ENCODE peak calls at places on chromosomes 16 and 17, in seven cellular contexts. O is GM03348, C is cardiac muscle cell, W is ascending aorta, Y is non-pigmented ciliary epithelial cell, N is pancreas, P is spleen. G is an unnamed sample.

GRCh38 chr16:852451-853185 is 52.1 kb upstream of the GNG13 start:
- DNase-seq in O (no peak), C (no peak), W (no peak), Y (no peak), N (no peak), P (no peak), G (no peak)

GRCh38 chr16:56817938-56818337 is 47.1 kb upstream of the SLC12A3 start:
- DNase-seq in O (no peak), C (no peak), W (no peak), Y (no peak), N (no peak), P (no peak), G (no peak)

GRCh38 chr17:57672205-57672632 is 72.9 kb downstream of the CCDC182 start:
- DNase-seq in O (peak; percentile 84), C (no peak), W (no peak), Y (no peak), N (no peak), P (peak; percentile 50), G (peak; percentile 35)

GRCh38 chr17:60442271-60443201 is 20.2 kb downstream of the CHCT1 start:
- DNase-seq in O (peak; percentile 48), C (no peak), W (no peak), Y (no peak), N (no peak), P (no peak), G (no peak)

GRCh38 chr17:38448208-38448776 is 20.0 kb downstream of the ARHGAP23 start:
- DNase-seq in O (no peak), C (no peak), W (no peak), Y (no peak), N (no peak), P (no peak), G (no peak)

GRCh38 chr17:37220609-37220953 is 155.2 kb upstream of the C17orf78 start:
- DNase-seq in O (peak; percentile 31), C (peak; percentile 38), W (no peak), Y (no peak), N (no peak), P (no peak), G (no peak)

GRCh38 chr17:29093090-29093871 is 50.3 kb downstream of the PIPOX start:
- DNase-seq in O (no peak), C (no peak), W (no peak), Y (no peak), N (no peak), P (no peak), G (no peak)

GRCh38 chr16:86680137-86680536 is 101.8 kb downstream of the FOXL1 start:
- DNase-seq in O (peak; percentile 76), C (no peak), W (no peak), Y (no peak), N (no peak), P (no peak), G (no peak)

GRCh38 chr17:55341432-55341831 is 76.7 kb downstream of the HLF start:
- DNase-seq in O (peak; percentile 63), C (no peak), W (no peak), Y (peak; percentile 45), N (no peak), P (no peak), G (no peak)

GRCh38 chr16:57993452-57993851 is 7.0 kb downstream of the ZNF319 start:
- DNase-seq in O (no peak), C (no peak), W (no peak), Y (no peak), N (peak; percentile 65), P (no peak), G (no peak)

GRCh38 chr17:3723556-3724372 is at the start of gene HASPIN:
- DNase-seq in O (peak; percentile 100), C (peak; percentile 97), W (peak; percentile 45), Y (no peak), N (peak; percentile 86), P (peak; percentile 97), G (peak; percentile 92)

GRCh38 chr16:54031107-54031760 is 255.4 kb downstream of the IRX3 start:
- DNase-seq in O (no peak), C (no peak), W (no peak), Y (no peak), N (no peak), P (no peak), G (no peak)

GRCh38 chr16:65024649-65025243 is 97.1 kb downstream of the CDH11 start:
- DNase-seq in O (peak; percentile 27), C (no peak), W (no peak), Y (peak; percentile 55), N (no peak), P (no peak), G (no peak)

GRCh38 chr16:89334461-89334860 is 117.0 kb downstream of the ZNF778 start:
- DNase-seq in O (no peak), C (no peak), W (no peak), Y (no peak), N (peak; percentile 18), P (no peak), G (no peak)

GRCh38 chr16:89098767-89099430 is 5.2 kb downstream of the ACSF3 start:
- DNase-seq in O (no peak), C (no peak), W (no peak), Y (no peak), N (no peak), P (peak; percentile 68), G (no peak)

GRCh38 chr17:29138184-29138955 is 41.8 kb downstream of the MYO18A start:
- DNase-seq in O (no peak), C (no peak), W (no peak), Y (no peak), N (no peak), P (no peak), G (no peak)

GRCh38 chr16:54346046-54346445 is 59.5 kb upstream of the IRX3 start:
- DNase-seq in O (peak; percentile 24), C (no peak), W (no peak), Y (no peak), N (no peak), P (no peak), G (no peak)

GRCh38 chr17:43171761-43172487 is 910 bp downstream of the NBR1 start:
- DNase-seq in O (peak; percentile 64), C (peak; percentile 32), W (no peak), Y (peak; percentile 71), N (peak; percentile 48), P (no peak), G (no peak)

GRCh38 chr16:62135903-62136302 is 99.7 kb upstream of the CDH8 start:
- DNase-seq in O (no peak), C (no peak), W (no peak), Y (no peak), N (no peak), P (no peak), G (no peak)

GRCh38 chr17:34826332-34826731 is 134.9 kb downstream of the CCT6B start:
- DNase-seq in O (no peak), C (no peak), W (no peak), Y (no peak), N (no peak), P (no peak), G (no peak)

GRCh38 chr16:51813609-51814008 is 662.5 kb upstream of the SALL1 start:
- DNase-seq in O (no peak), C (no peak), W (no peak), Y (no peak), N (no peak), P (no peak), G (no peak)

GRCh38 chr17:49707246-49707607 is 537 bp downstream of the SLC35B1 start:
- DNase-seq in O (no peak), C (no peak), W (no peak), Y (no peak), N (no peak), P (peak; percentile 66), G (no peak)

GRCh38 chr16:70735141-70735979 is 49.5 kb upstream of the MTSS2 start:
- DNase-seq in O (peak; percentile 84), C (no peak), W (no peak), Y (peak; percentile 22), N (no peak), P (no peak), G (no peak)

GRCh38 chr17:4968916-4969550 is 1.4 kb upstream of the SPAG7 start:
- DNase-seq in O (peak; percentile 74), C (no peak), W (no peak), Y (peak; percentile 90), N (no peak), P (no peak), G (no peak)

GRCh38 chr16:90018297-90019200 is 707 bp downstream of the DBNDD1 start:
- DNase-seq in O (no peak), C (peak; percentile 27), W (no peak), Y (no peak), N (no peak), P (no peak), G (no peak)

GRCh38 chr16:88792668-88793587 is 7.9 kb upstream of the PIEZO1 start:
- DNase-seq in O (no peak), C (no peak), W (no peak), Y (no peak), N (no peak), P (peak; percentile 80), G (no peak)

GRCh38 chr16:57941016-57941656 is 29.8 kb downstream of the CNGB1 start:
- DNase-seq in O (no peak), C (no peak), W (no peak), Y (no peak), N (peak; percentile 75), P (no peak), G (peak; percentile 88)

G was measured in left lobe of liver.